ENCODE peak calls at places on chromosomes 6 and 20, in nine cellular contexts. N, X, Y, H, S, T, I, U and J are unnamed samples.

GRCh38 chr20:51985013-51985415 is 182.7 kb upstream of the SALL4 start:
- DNase-seq in S (no peak), N (peak; percentile 19), Y (peak; percentile 79), U (peak; percentile 28), H (peak; percentile 99), X (no peak), I (peak; percentile 93), T (peak; percentile 67), J (peak; percentile 92)

GRCh38 chr20:39985276-39985675 is 703.8 kb downstream of the MAFB start:
- DNase-seq in S (no peak), X (no peak), I (no peak), N (no peak), U (no peak), H (no peak), Y (no peak), T (no peak), J (no peak)

GRCh38 chr6:126721581-126722145 is 381.7 kb downstream of the CENPW start:
- DNase-seq in X (no peak), U (no peak), Y (no peak), N (no peak), I (peak; percentile 87), S (no peak), T (peak; percentile 3), H (peak; percentile 47), J (peak; percentile 92)

GRCh38 chr6:22642254-22642653 is 72.9 kb downstream of the HDGFL1 start:
- DNase-seq in H (no peak), X (no peak), N (no peak), I (no peak), Y (no peak), U (no peak), S (no peak), T (no peak), J (no peak)

GRCh38 chr6:53691667-53692133 is 26.1 kb upstream of the KLHL31 start:
- DNase-seq in T (no peak), I (no peak), S (no peak), Y (no peak), H (no peak), X (peak; percentile 2), N (no peak), U (no peak), J (no peak)

GRCh38 chr6:133130863-133131262 is 110.3 kb upstream of the EYA4 start:
- DNase-seq in T (no peak), N (peak; percentile 48), X (no peak), U (no peak), S (no peak), I (no peak), Y (peak; percentile 28), H (peak; percentile 95), J (peak; percentile 94)

GRCh38 chr20:62980970-62981369 is 25.8 kb downstream of the BHLHE23 start:
- DNase-seq in Y (no peak), X (peak; percentile 39), H (peak; percentile 9), S (peak; percentile 67), U (peak; percentile 68), I (peak; percentile 2), T (no peak), N (no peak), J (no peak)

GRCh38 chr6:117503211-117503610 is 20.7 kb downstream of the DCBLD1 start:
- DNase-seq in H (no peak), Y (no peak), T (no peak), X (no peak), S (no peak), I (no peak), N (no peak), U (no peak), J (no peak)